ENCODE peak calls at places on chromosome 10, in eight cellular contexts. V is substantia nigra; T is keratinocyte; Q is suprapubic skin; X is coronary artery; U is IMR-90; Z is transverse colon; D is effector memory CD4-positive, alpha-beta T cell. S is an unnamed sample.

GRCh38 chr10:45111509-45111908 is 110.8 kb downstream of the ZNF22 start:
- DNase-seq in V (no peak), T (no peak), Q (no peak), X (no peak), U (no peak), Z (no peak), D (no peak), S (no peak)

GRCh38 chr10:119755446-119755845 is 29.6 kb downstream of the INPP5F start:
- DNase-seq in V (no peak), T (no peak), Q (no peak), X (no peak), U (peak; percentile 45), Z (no peak), D (no peak), S (no peak)

GRCh38 chr10:132362151-132362611 is 30.2 kb downstream of the LRRC27 start:
- DNase-seq in V (no peak), T (no peak), Q (peak; percentile 54), X (no peak), U (no peak), Z (no peak), D (no peak), S (no peak)

GRCh38 chr10:44935201-44935960 is 24.2 kb upstream of the RASSF4 start:
- DNase-seq in V (peak; percentile 55), T (peak; percentile 13), Q (no peak), X (peak; percentile 81), U (peak; percentile 95), Z (no peak), D (no peak), S (no peak)

GRCh38 chr10:109480836-109481235 is 442.5 kb downstream of the XPNPEP1 start:
- DNase-seq in V (no peak), T (no peak), Q (no peak), X (no peak), U (no peak), Z (no peak), D (no peak), S (no peak)

GRCh38 chr10:7481382-7481765 is 70.5 kb upstream of the SFMBT2 start:
- DNase-seq in V (no peak), T (no peak), Q (no peak), X (no peak), U (no peak), Z (no peak), D (no peak), S (no peak)

GRCh38 chr10:71033396-71033980 is 145.1 kb upstream of the PCBD1 start:
- DNase-seq in V (no peak), T (no peak), Q (no peak), X (no peak), U (no peak), Z (no peak), D (no peak), S (no peak)

GRCh38 chr10:91251430-91252056 is 31.1 kb downstream of the PCGF5 start:
- DNase-seq in V (no peak), T (peak; percentile 5), Q (no peak), X (no peak), U (peak; percentile 62), Z (peak; percentile 52), D (peak; percentile 41), S (peak; percentile 11)

GRCh38 chr10:132412316-132413192 is 15.6 kb downstream of the PWWP2B start:
- DNase-seq in V (no peak), T (no peak), Q (no peak), X (no peak), U (no peak), Z (no peak), D (no peak), S (no peak)

GRCh38 chr10:60286436-60287023 is 103.1 kb downstream of the ANK3 start:
- DNase-seq in V (no peak), T (no peak), Q (no peak), X (no peak), U (no peak), Z (no peak), D (no peak), S (no peak)

GRCh38 chr10:86632009-86632800 is 22.1 kb upstream of the OPN4 start:
- DNase-seq in V (no peak), T (no peak), Q (no peak), X (no peak), U (no peak), Z (peak; percentile 28), D (no peak), S (peak; percentile 35)

GRCh38 chr10:91034494-91035157 is 113.7 kb upstream of the ANKRD1 start:
- DNase-seq in V (no peak), T (no peak), Q (peak; percentile 82), X (peak; percentile 75), U (peak; percentile 19), Z (peak; percentile 37), D (no peak), S (no peak)

GRCh38 chr10:16887565-16887964 is 70.3 kb upstream of the RSU1 start:
- DNase-seq in V (no peak), T (no peak), Q (no peak), X (no peak), U (peak; percentile 93), Z (no peak), D (no peak), S (no peak)

GRCh38 chr10:69360485-69361302 is 56.0 kb downstream of the TACR2 start:
- DNase-seq in V (no peak), T (no peak), Q (peak; percentile 81), X (peak; percentile 91), U (peak; percentile 93), Z (peak; percentile 81), D (no peak), S (no peak)

GRCh38 chr10:132790470-132790869 is 4.5 kb upstream of the NKX6-2 start:
- DNase-seq in V (no peak), T (no peak), Q (no peak), X (no peak), U (no peak), Z (no peak), D (no peak), S (no peak)

GRCh38 chr10:72407471-72407870 is 52.8 kb upstream of the DNAJB12 start:
- DNase-seq in V (no peak), T (no peak), Q (no peak), X (no peak), U (no peak), Z (no peak), D (no peak), S (no peak)

GRCh38 chr10:127196955-127197432 is 603 bp upstream of the INSYN2A start:
- DNase-seq in V (no peak), T (no peak), Q (no peak), X (no peak), U (no peak), Z (no peak), D (no peak), S (no peak)

GRCh38 chr10:1374501-1374900 is 318.3 kb downstream of the WDR37 start:
- DNase-seq in V (no peak), T (no peak), Q (no peak), X (no peak), U (no peak), Z (no peak), D (no peak), S (no peak)

GRCh38 chr10:69639291-69640195 is 9.5 kb downstream of the FAM241B start:
- DNase-seq in V (peak; percentile 19), T (peak; percentile 49), Q (peak; percentile 65), X (peak; percentile 71), U (peak; percentile 56), Z (peak; percentile 65), D (peak; percentile 64), S (peak; percentile 79)

GRCh38 chr10:32237644-32238345 is 109.2 kb downstream of the EPC1 start:
- DNase-seq in V (no peak), T (no peak), Q (no peak), X (no peak), U (peak; percentile 76), Z (no peak), D (no peak), S (no peak)

GRCh38 chr10:24908793-24909423 is 43.5 kb downstream of the PRTFDC1 start:
- DNase-seq in V (no peak), T (peak; percentile 58), Q (no peak), X (no peak), U (peak; percentile 89), Z (no peak), D (no peak), S (no peak)
- H3K27ac ChIP-seq in V (no peak overlapping the region), T (peak overlapping the region; percentile 35), Q (no peak overlapping the region), X (no peak overlapping the region), U (no peak overlapping the region), Z (no peak overlapping the region), D (no peak overlapping the region), S (no peak overlapping the region)

DNA sequence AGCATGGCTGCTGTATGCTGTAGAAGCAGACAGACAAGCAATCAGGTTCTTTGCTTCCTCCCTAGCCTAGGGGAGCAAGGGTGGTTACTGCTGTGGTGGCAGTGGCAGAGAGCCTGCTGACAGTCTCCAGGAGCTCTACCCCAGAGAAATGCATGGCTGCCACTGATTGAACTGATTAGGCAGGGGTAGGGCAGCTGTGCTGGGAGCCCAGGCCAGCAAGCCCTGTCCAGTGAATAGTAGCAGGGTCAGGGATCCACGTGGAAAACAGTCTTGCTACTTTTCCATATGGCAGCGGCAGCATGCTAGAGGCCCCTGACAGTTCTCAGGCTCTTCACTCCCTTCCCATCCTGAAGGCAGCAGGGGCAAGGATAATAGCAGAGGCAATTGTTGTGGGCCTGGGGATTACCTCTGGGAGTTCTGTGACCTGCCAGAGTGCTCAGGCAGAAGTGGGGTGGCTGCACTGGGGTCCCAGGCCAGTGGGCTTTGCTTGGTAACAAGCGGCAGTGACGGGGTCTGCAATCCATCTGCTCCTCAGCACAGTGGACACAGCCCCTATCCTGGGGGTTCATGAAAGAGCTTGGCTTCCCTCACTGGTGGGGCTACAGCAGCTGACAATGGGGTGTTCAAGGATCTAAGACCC is 558.8 kb upstream of the GHITM start:
- DNase-seq in V (no peak), T (no peak), Q (no peak), X (no peak), U (no peak), Z (no peak), D (no peak), S (no peak)
- H3K27ac ChIP-seq in V (no peak overlapping the region), T (no peak overlapping the region), Q (no peak overlapping the region), X (no peak overlapping the region), U (no peak overlapping the region), Z (no peak overlapping the region), D (no peak overlapping the region), S (no peak overlapping the region)

DNA sequence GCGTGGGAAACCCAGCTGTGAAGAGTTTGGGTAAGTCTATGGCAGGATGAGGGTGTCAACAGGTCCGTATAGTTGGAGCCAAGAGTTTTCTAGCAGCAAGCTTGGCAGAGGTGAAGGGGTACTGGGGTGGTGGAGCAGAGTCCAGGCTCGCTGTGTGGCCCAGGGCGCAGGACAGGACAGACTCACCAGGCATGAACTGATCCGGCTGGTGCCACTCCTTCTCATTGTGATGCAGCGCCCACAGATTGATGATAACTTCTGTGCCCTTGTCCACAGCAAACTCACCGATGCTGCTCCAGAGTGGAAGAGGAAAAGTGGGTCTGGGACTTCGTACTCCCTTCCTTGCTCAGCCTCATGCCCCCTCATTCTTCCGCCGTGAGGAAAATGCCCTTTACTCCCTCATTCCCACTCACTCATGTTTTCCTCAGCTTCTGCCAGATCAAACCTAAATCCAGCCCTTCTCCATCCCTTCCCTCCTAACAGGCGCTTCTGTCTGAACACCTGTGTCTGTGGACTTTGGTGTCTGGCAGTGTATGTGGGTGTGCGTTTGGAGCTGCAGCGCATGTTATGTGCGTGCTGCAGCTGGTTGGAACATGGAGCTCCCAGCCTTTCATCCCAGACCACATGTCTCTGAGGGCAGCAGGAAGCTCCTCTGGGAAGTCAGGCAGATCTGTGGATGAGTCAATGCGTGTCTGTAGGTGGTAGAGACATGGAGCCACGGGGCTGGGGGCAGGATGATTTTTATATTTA is 5.7 kb downstream of the CYP17A1 start:
- DNase-seq in V (no peak), T (no peak), Q (no peak), X (no peak), U (peak; percentile 39), Z (no peak), D (no peak), S (no peak)
- H3K27ac ChIP-seq in V (no peak overlapping the region), T (no peak overlapping the region), Q (no peak overlapping the region), X (no peak overlapping the region), U (no peak overlapping the region), Z (no peak overlapping the region), D (no peak overlapping the region), S (no peak overlapping the region)

GRCh38 chr10:101880190-101880573 is 36.6 kb upstream of the KCNIP2 start:
- DNase-seq in V (no peak), T (no peak), Q (no peak), X (no peak), U (no peak), Z (no peak), D (no peak), S (no peak)
- H3K27ac ChIP-seq in V (peak overlapping the region; percentile 65), T (no peak overlapping the region), Q (no peak overlapping the region), X (no peak overlapping the region), U (peak overlapping the region; percentile 75), Z (no peak overlapping the region), D (no peak overlapping the region), S (no peak overlapping the region)

S was measured in iPS DF 6.9.